ENCODE peak calls at places on chromosomes 11 and 22, in six cellular contexts. G is stimulated activated CD4-positive, alpha-beta T cell treated with anti-CD3 and anti-CD28 coated beads, Interleukin-2, amount 100 ng/mL, for 48 hours; L is H9; D is mucosa of gallbladder; H is activated naive CD4-positive, alpha-beta T cell treated with Interleukin-2 at 50 U/mL for 16 hours; F is mucosa of descending colon. O is an unnamed sample.

GRCh38 chr11:86248609-86249008 is 4.1 kb downstream of the EED start:
- DNase-seq in G (no peak), L (no peak), D (no peak), H (peak; percentile 15), F (no peak), O (no peak)

GRCh38 chr11:74367881-74368280 is 30.4 kb downstream of the PGM2L1 start:
- DNase-seq in G (no peak), L (no peak), D (no peak), H (no peak), F (no peak), O (no peak)

GRCh38 chr11:124315052-124315451 is 1.3 kb upstream of the OR8D1 start:
- DNase-seq in G (no peak), L (no peak), D (no peak), H (no peak), F (no peak), O (no peak)

GRCh38 chr11:134164490-134165370 is 59.0 kb downstream of the NCAPD3 start:
- DNase-seq in G (no peak), L (peak; percentile 77), D (no peak), H (no peak), F (no peak), O (peak; percentile 63)

GRCh38 chr11:84612645-84613044 is 1014.5 kb downstream of the DLG2 start:
- DNase-seq in G (no peak), L (no peak), D (no peak), H (no peak), F (no peak), O (no peak)

GRCh38 chr22:50403701-50404101 is 60.6 kb downstream of the PPP6R2 start:
- DNase-seq in G (no peak), L (no peak), D (peak; percentile 62), H (no peak), F (no peak), O (peak; percentile 63)

GRCh38 chr11:131888230-131888826 is 517.9 kb downstream of the NTM start:
- DNase-seq in G (no peak), L (no peak), D (no peak), H (no peak), F (no peak), O (no peak)

GRCh38 chr11:114082767-114083181 is 23.3 kb downstream of the ZBTB16 start:
- DNase-seq in G (no peak), L (no peak), D (no peak), H (no peak), F (no peak), O (no peak)

GRCh38 chr22:35352214-35353111 is 28.4 kb upstream of the HMOX1 start:
- DNase-seq in G (peak; percentile 39), L (peak; percentile 74), D (peak; percentile 71), H (peak; percentile 36), F (peak; percentile 88), O (no peak)

GRCh38 chr11:45593992-45594391 is 71.4 kb downstream of the CHST1 start:
- DNase-seq in G (no peak), L (no peak), D (no peak), H (no peak), F (no peak), O (no peak)

GRCh38 chr11:72684236-72684912 is 10.2 kb upstream of the PDE2A start:
- DNase-seq in G (peak; percentile 47), L (peak; percentile 71), D (peak; percentile 33), H (peak; percentile 53), F (no peak), O (no peak)

GRCh38 chr11:12064136-12064953 is 46.0 kb upstream of the MICAL2 start:
- DNase-seq in G (no peak), L (no peak), D (no peak), H (no peak), F (no peak), O (no peak)

GRCh38 chr11:28797536-28797935 is 689.3 kb downstream of the METTL15 start:
- DNase-seq in G (no peak), L (no peak), D (no peak), H (no peak), F (no peak), O (no peak)

GRCh38 chr22:42959472-42960145 is 55.3 kb downstream of the PACSIN2 start:
- DNase-seq in G (no peak), L (no peak), D (peak; percentile 81), H (no peak), F (no peak), O (no peak)

GRCh38 chr11:81373986-81374385 is 1359.7 kb downstream of the FAM181B start:
- DNase-seq in G (no peak), L (no peak), D (no peak), H (no peak), F (no peak), O (no peak)

GRCh38 chr11:46912526-46913150 is 5.7 kb downstream of the LRP4 start:
- DNase-seq in G (no peak), L (peak; percentile 92), D (no peak), H (no peak), F (no peak), O (peak; percentile 20)

GRCh38 chr11:11836676-11837231 is 5.0 kb upstream of the USP47 start:
- DNase-seq in G (no peak), L (no peak), D (no peak), H (no peak), F (no peak), O (no peak)

GRCh38 chr11:110069158-110069737 is 23.9 kb upstream of the ZC3H12C start:
- DNase-seq in G (no peak), L (no peak), D (peak; percentile 49), H (no peak), F (peak; percentile 63), O (no peak)

GRCh38 chr11:68855205-68855978 is 13.7 kb upstream of the CPT1A start:
- DNase-seq in G (no peak), L (peak; percentile 72), D (no peak), H (peak; percentile 27), F (peak; percentile 80), O (no peak)

GRCh38 chr22:44151661-44152060 is 29.1 kb upstream of the PARVG start:
- DNase-seq in G (no peak), L (no peak), D (no peak), H (no peak), F (no peak), O (no peak)

GRCh38 chr11:69212121-69213110 is 56.7 kb downstream of the SMIM38 start:
- DNase-seq in G (no peak), L (peak; percentile 17), D (no peak), H (no peak), F (no peak), O (no peak)